ENCODE peak calls at places on chromosomes 6 and 20, in ten cellular contexts. O is MCF 10A; A is heart left ventricle; S is activated naive CD8-positive, alpha-beta T cell treated with anti-CD3 and anti-CD28 coated beads, Interleukin-2, amount 50 U/mL, for 24 hours; Q is NCI-H2029; G is iris pigment epithelial cell; Y is amygdala; D is NCI-H446; N is BJ; U is nephron progenitor cell. V is an unnamed sample.

GRCh38 chr6:113530769-113531168 is 326.4 kb upstream of the MARCKS start:
- DNase-seq in O (peak), A (no peak), S (no peak), Q (no peak), G (peak), Y (no peak), D (no peak), N (no peak), U (no peak), V (no peak)

GRCh38 chr6:122580731-122581130 is 29.5 kb upstream of the PKIB start:
- DNase-seq in O (peak), A (no peak), S (no peak), Q (no peak), G (peak), Y (no peak), D (no peak), N (no peak), U (no peak), V (no peak)

GRCh38 chr20:52923123-52923543 is 49.0 kb upstream of the TSHZ2 start:
- DNase-seq in O (peak), A (no peak), S (no peak), Q (no peak), G (peak), Y (no peak), D (no peak), N (peak), U (no peak), V (no peak)

GRCh38 chr6:63565058-63565726 is 7.1 kb upstream of the LOC128125822 start:
- DNase-seq in O (peak), A (no peak), S (no peak), Q (no peak), G (no peak), Y (no peak), D (no peak), N (no peak), U (no peak), V (no peak)

GRCh38 chr20:62554214-62554897 is 78.6 kb upstream of the GATA5 start:
- DNase-seq in O (no peak), A (no peak), S (no peak), Q (no peak), G (no peak), Y (no peak), D (no peak), N (no peak), U (no peak), V (no peak)

GRCh38 chr6:114342826-114343781 is at the start of gene HS3ST5:
- DNase-seq in O (no peak), A (no peak), S (no peak), Q (peak), G (peak), Y (peak), D (peak), N (no peak), U (peak), V (peak)

GRCh38 chr6:56719310-56719709 is 76.6 kb upstream of the DST start:
- DNase-seq in O (no peak), A (no peak), S (no peak), Q (no peak), G (peak), Y (no peak), D (no peak), N (no peak), U (no peak), V (no peak)

GRCh38 chr20:32672982-32673727 is 586 bp downstream of the C20orf203 start:
- DNase-seq in O (no peak), A (peak), S (peak), Q (no peak), G (no peak), Y (no peak), D (no peak), N (no peak), U (no peak), V (no peak)

GRCh38 chr6:57190140-57190539 is 18.0 kb downstream of the BAG2 start:
- DNase-seq in O (peak), A (no peak), S (no peak), Q (no peak), G (peak), Y (no peak), D (no peak), N (no peak), U (no peak), V (no peak)

GRCh38 chr6:156556830-156557229 is 220.3 kb upstream of the ARID1B start:
- DNase-seq in O (no peak), A (no peak), S (no peak), Q (no peak), G (no peak), Y (no peak), D (no peak), N (no peak), U (no peak), V (no peak)

GRCh38 chr6:129239825-129240491 is 357.0 kb downstream of the LAMA2 start:
- DNase-seq in O (peak), A (no peak), S (no peak), Q (no peak), G (no peak), Y (no peak), D (no peak), N (no peak), U (no peak), V (no peak)

GRCh38 chr6:132931937-132932336 is 117.6 kb downstream of the RPS12 start:
- DNase-seq in O (peak), A (no peak), S (no peak), Q (no peak), G (peak), Y (no peak), D (no peak), N (peak), U (no peak), V (no peak)

GRCh38 chr20:7516631-7517051 is 423.6 kb downstream of the HAO1 start:
- DNase-seq in O (no peak), A (no peak), S (no peak), Q (no peak), G (no peak), Y (no peak), D (no peak), N (peak), U (no peak), V (no peak)

GRCh38 chr6:170132011-170132521 is 158.8 kb downstream of the DLL1 start:
- DNase-seq in O (no peak), A (no peak), S (no peak), Q (no peak), G (no peak), Y (no peak), D (no peak), N (no peak), U (no peak), V (peak)

GRCh38 chr20:39706089-39706721 is 744.1 kb downstream of the DHX35 start:
- DNase-seq in O (no peak), A (peak), S (no peak), Q (peak), G (no peak), Y (no peak), D (no peak), N (no peak), U (no peak), V (no peak)